ENCODE peak calls at places on chromosome 3, in nine cellular contexts. X is endothelial cell of umbilical vein, W is hepatocyte, C is endothelial cell, I is cardiac fibroblast, A is nephron progenitor cell, L is T-helper 9 cell, M is progenitor cell of endocrine pancreas, D is SHP77. J is an unnamed sample.

GRCh38 chr3:78519281-78519680 is 1248.5 kb downstream of the ROBO1 start:
- DNase-seq in X (no peak), W (no peak), C (no peak), I (no peak), A (no peak), L (no peak), M (no peak), D (no peak), J (no peak)

GRCh38 chr3:188296761-188297689 is 143.1 kb downstream of the LPP start:
- DNase-seq in X (peak), W (peak), C (no peak), I (peak), A (no peak), L (no peak), M (no peak), D (peak), J (peak)

GRCh38 chr3:43691120-43692002 is 623 bp downstream of the ABHD5 start:
- DNase-seq in X (peak), W (peak), C (peak), I (no peak), A (peak), L (peak), M (peak), D (peak), J (peak)

GRCh38 chr3:183868804-183869203 is 15.9 kb downstream of the PARL start:
- DNase-seq in X (no peak), W (no peak), C (no peak), I (no peak), A (no peak), L (no peak), M (no peak), D (no peak), J (no peak)

GRCh38 chr3:40652072-40652471 is 127.3 kb downstream of the ZNF621 start:
- DNase-seq in X (no peak), W (no peak), C (no peak), I (no peak), A (no peak), L (no peak), M (no peak), D (no peak), J (no peak)

GRCh38 chr3:151067158-151067557 is 18.3 kb upstream of the MED12L start:
- DNase-seq in X (no peak), W (no peak), C (no peak), I (no peak), A (no peak), L (no peak), M (no peak), D (no peak), J (peak)

GRCh38 chr3:126451511-126451910 is 24.2 kb downstream of the ZXDC start:
- DNase-seq in X (no peak), W (no peak), C (no peak), I (no peak), A (no peak), L (no peak), M (no peak), D (no peak), J (no peak)

GRCh38 chr3:27509376-27509775 is 25.2 kb upstream of the SLC4A7 start:
- DNase-seq in X (no peak), W (no peak), C (no peak), I (no peak), A (no peak), L (no peak), M (no peak), D (no peak), J (no peak)

GRCh38 chr3:23938657-23939056 is 6.4 kb upstream of the NR1D2 start:
- DNase-seq in X (no peak), W (no peak), C (no peak), I (no peak), A (no peak), L (no peak), M (no peak), D (no peak), J (no peak)

GRCh38 chr3:194830978-194831377 is 145.3 kb downstream of the FAM43A start:
- DNase-seq in X (no peak), W (no peak), C (no peak), I (no peak), A (no peak), L (no peak), M (no peak), D (no peak), J (no peak)

GRCh38 chr3:146165844-146166243 is 4.9 kb upstream of the PLOD2 start:
- DNase-seq in X (no peak), W (no peak), C (no peak), I (no peak), A (no peak), L (no peak), M (no peak), D (no peak), J (no peak)

GRCh38 chr3:129567176-129567705 is 24.3 kb downstream of the H1-8 start:
- DNase-seq in X (no peak), W (no peak), C (no peak), I (no peak), A (no peak), L (no peak), M (no peak), D (no peak), J (no peak)

GRCh38 chr3:136990826-136991225 is 33.0 kb downstream of the IL20RB start:
- DNase-seq in X (no peak), W (no peak), C (no peak), I (no peak), A (no peak), L (no peak), M (no peak), D (no peak), J (no peak)

GRCh38 chr3:173584834-173585831 is 187.6 kb downstream of the NLGN1 start:
- DNase-seq in X (peak), W (peak), C (peak), I (peak), A (peak), L (no peak), M (peak), D (peak), J (no peak)

GRCh38 chr3:79005084-79005483 is 762.7 kb downstream of the ROBO1 start:
- DNase-seq in X (no peak), W (no peak), C (no peak), I (peak), A (peak), L (no peak), M (no peak), D (no peak), J (no peak)

GRCh38 chr3:76585794-76586392 is 454.0 kb upstream of the ROBO2 start:
- DNase-seq in X (no peak), W (peak), C (no peak), I (peak), A (no peak), L (no peak), M (no peak), D (no peak), J (peak)

GRCh38 chr3:46913644-46914043 is 36.1 kb downstream of the PTH1R start:
- DNase-seq in X (peak), W (peak), C (no peak), I (peak), A (no peak), L (no peak), M (no peak), D (peak), J (peak)

GRCh38 chr3:56190130-56190529 is 278.1 kb downstream of the ERC2 start:
- DNase-seq in X (no peak), W (no peak), C (no peak), I (no peak), A (no peak), L (no peak), M (no peak), D (no peak), J (no peak)